ENCODE peak calls at places on chromosomes 4 and X, in seven cellular contexts. M is HCT116, A is PC-3, C is neural progenitor cell, K is MM.1S, I is GM23338, J is hepatocyte. T is an unnamed sample. For H3K27me3, the result is how much of the 10 kb centered on the place peaks cover.

GRCh38 chrX:69988955-69989394 is 60.8 kb downstream of the AWAT2 start:
- DNase-seq in A (no peak), I (no peak), K (no peak), J (no peak), C (no peak), M (peak), T (no peak)

GRCh38 chr4:74559853-74560252 is 114.9 kb downstream of the AREG start:
- DNase-seq in K (no peak), M (no peak), J (no peak), A (no peak), I (no peak), C (no peak), T (no peak)

GRCh38 chrX:16239211-16239610 is 71.9 kb downstream of the MAGEB17 start:
- DNase-seq in J (peak), A (peak), M (peak), I (no peak), K (no peak), C (no peak), T (peak)

GRCh38 chrX:115522955-115523354 is 38.0 kb upstream of the PLS3 start:
- DNase-seq in J (no peak), I (no peak), C (no peak), M (no peak), K (no peak), A (no peak), T (no peak)

GRCh38 chr4:4328840-4329239 is 38.8 kb downstream of the ZBTB49 start:
- DNase-seq in I (no peak), C (no peak), A (no peak), J (no peak), M (no peak), K (no peak), T (no peak)

GRCh38 chrX:117851025-117851424 is 265.6 kb downstream of the KLHL13 start:
- DNase-seq in J (no peak), C (no peak), M (no peak), I (no peak), K (no peak), A (no peak), T (no peak)

GRCh38 chr4:174215936-174216699 is 67.3 kb downstream of the FBXO8 start:
- DNase-seq in K (no peak), A (no peak), C (peak), I (peak), J (no peak), M (no peak), T (no peak)

GRCh38 chr4:143441678-143442077 is 71.8 kb upstream of the SMARCA5 start:
- DNase-seq in A (no peak), I (peak), J (no peak), C (peak), K (no peak), M (no peak), T (no peak)

GRCh38 chrX:154012336-154012991 is 7.2 kb downstream of the IRAK1 start:
- DNase-seq in C (no peak), M (no peak), K (no peak), A (no peak), J (no peak), I (peak), T (no peak)

GRCh38 chrX:153908219-153908875 is 3.9 kb downstream of the AVPR2 start:
- DNase-seq in A (no peak), K (no peak), M (no peak), I (no peak), C (no peak), J (no peak), T (no peak)

GRCh38 chr4:145716200-145716599 is 36.3 kb downstream of the C4orf51 start:
- DNase-seq in K (no peak), J (no peak), A (peak), I (no peak), C (no peak), M (no peak), T (peak)

GRCh38 chr4:86939123-86939522 is 4.3 kb downstream of the AFF1 start:
- DNase-seq in M (no peak), J (no peak), K (no peak), A (peak), I (no peak), C (no peak), T (peak)

GRCh38 chr4:84497220-84497834 is 1.8 kb downstream of the NKX6-1 start:
- DNase-seq in A (no peak), K (no peak), J (no peak), C (peak), M (no peak), I (peak), T (peak)

GRCh38 chrX:10074241-10074941 is 82.4 kb upstream of the CLCN4 start:
- DNase-seq in C (no peak), J (no peak), I (no peak), A (no peak), M (no peak), K (no peak), T (no peak)

GRCh38 chr4:141826260-141826659 is 189.9 kb downstream of the IL15 start:
- DNase-seq in A (no peak), K (no peak), J (no peak), C (no peak), I (no peak), M (no peak), T (no peak)

GRCh38 chr4:39043058-39043696 is 11.0 kb upstream of the TMEM156 start:
- DNase-seq in K (no peak), I (no peak), M (no peak), A (peak), J (peak), C (no peak), T (no peak)

GRCh38 chr4:145279122-145279960 is 99.0 kb upstream of the OTUD4 start:
- DNase-seq in K (no peak), C (no peak), J (no peak), I (no peak), A (peak), M (no peak), T (peak)

GRCh38 chr4:125319311-125319710 is 4.6 kb downstream of the FAT4 start:
- DNase-seq in K (no peak), M (no peak), I (no peak), A (no peak), C (no peak), J (no peak), T (peak)

GRCh38 chrX:39845289-39845688 is 252.5 kb downstream of the BCOR start:
- DNase-seq in J (no peak), I (no peak), K (no peak), C (no peak), M (no peak), A (no peak), T (no peak)

GRCh38 chr4:170388255-170388654 is 298.5 kb upstream of the AADAT start:
- DNase-seq in I (no peak), A (no peak), J (no peak), M (no peak), K (no peak), C (no peak), T (peak)

GRCh38 chr4:82900016-82900334 is 560 bp upstream of the THAP9 start:
- DNase-seq in C (peak), J (peak), M (no peak), K (peak), A (no peak), I (peak), T (peak)

GRCh38 chr4:185115827-185116232 is 27.2 kb upstream of the SLC25A4 start:
- DNase-seq in J (peak), C (peak), M (no peak), K (no peak), I (peak), A (no peak), T (peak)

GRCh38 chrX:41684138-41684537 is 4.6 kb upstream of the GPR34 start:
- DNase-seq in M (no peak), K (no peak), J (no peak), A (peak), I (no peak), C (no peak), T (no peak)

GRCh38 chrX:16786791-16787735 is 797 bp downstream of the TXLNG start:
- DNase-seq in C (peak), M (no peak), I (peak), J (peak), K (peak), A (peak), T (peak)

GRCh38 chr4:77881460-77882295 is 19.0 kb downstream of the MRPL1 start:
- DNase-seq in I (peak), C (no peak), M (no peak), J (peak), A (peak), K (no peak), T (peak)

GRCh38 chrX:253451-254297 is 27.5 kb upstream of the PLCXD1 start:
- DNase-seq in K (no peak), J (peak), I (no peak), A (no peak), C (no peak), M (no peak), T (no peak)

GRCh38 chrX:57607295-57608187 is 15.7 kb downstream of the ZXDB start:
- DNase-seq in J (peak), K (no peak), I (peak), M (no peak), A (no peak), C (peak), T (no peak)

GRCh38 chr4:110826656-110827055 is 203.8 kb upstream of the PITX2 start:
- DNase-seq in J (no peak), A (no peak), I (no peak), K (no peak), M (no peak), C (no peak), T (no peak)

GRCh38 chr4:101337688-101338087 is 9.6 kb downstream of the PPP3CA start:
- DNase-seq in M (no peak), J (no peak), I (no peak), K (no peak), A (peak), C (no peak), T (peak)

GRCh38 chr4:27057662-27058061 is 197.0 kb downstream of the STIM2 start:
- DNase-seq in J (no peak), A (no peak), K (no peak), M (no peak), I (no peak), C (no peak), T (no peak)

GRCh38 chr4:73139991-73140390 is 70.5 kb upstream of the COX18 start:
- DNase-seq in I (no peak), A (no peak), M (no peak), J (no peak), C (peak), K (no peak), T (no peak)

GRCh38 chr4:38279650-38280322 is 319.6 kb downstream of the PTTG2 start:
- DNase-seq in A (no peak), J (peak), I (no peak), K (no peak), C (peak), M (no peak), T (peak)

GRCh38 chr4:120317713-120318112 is 251.1 kb upstream of the MAD2L1 start:
- DNase-seq in K (no peak), C (no peak), J (no peak), A (no peak), I (no peak), M (no peak), T (no peak)

GRCh38 chrX:119374736-119375135 is 24.4 kb upstream of the SLC25A43 start:
- DNase-seq in K (no peak), M (no peak), A (peak), J (no peak), C (no peak), I (no peak), T (peak)

GRCh38 chrX:45191820-45192409 is 8.8 kb downstream of the DIPK2B start:
- DNase-seq in A (peak), J (no peak), C (no peak), M (no peak), I (no peak), K (no peak), T (no peak)

GRCh38 chrX:46165411-46165810 is 379.8 kb downstream of the ZNF674 start:
- DNase-seq in A (peak), M (no peak), K (no peak), I (no peak), C (no peak), J (no peak), T (peak)

DNA sequence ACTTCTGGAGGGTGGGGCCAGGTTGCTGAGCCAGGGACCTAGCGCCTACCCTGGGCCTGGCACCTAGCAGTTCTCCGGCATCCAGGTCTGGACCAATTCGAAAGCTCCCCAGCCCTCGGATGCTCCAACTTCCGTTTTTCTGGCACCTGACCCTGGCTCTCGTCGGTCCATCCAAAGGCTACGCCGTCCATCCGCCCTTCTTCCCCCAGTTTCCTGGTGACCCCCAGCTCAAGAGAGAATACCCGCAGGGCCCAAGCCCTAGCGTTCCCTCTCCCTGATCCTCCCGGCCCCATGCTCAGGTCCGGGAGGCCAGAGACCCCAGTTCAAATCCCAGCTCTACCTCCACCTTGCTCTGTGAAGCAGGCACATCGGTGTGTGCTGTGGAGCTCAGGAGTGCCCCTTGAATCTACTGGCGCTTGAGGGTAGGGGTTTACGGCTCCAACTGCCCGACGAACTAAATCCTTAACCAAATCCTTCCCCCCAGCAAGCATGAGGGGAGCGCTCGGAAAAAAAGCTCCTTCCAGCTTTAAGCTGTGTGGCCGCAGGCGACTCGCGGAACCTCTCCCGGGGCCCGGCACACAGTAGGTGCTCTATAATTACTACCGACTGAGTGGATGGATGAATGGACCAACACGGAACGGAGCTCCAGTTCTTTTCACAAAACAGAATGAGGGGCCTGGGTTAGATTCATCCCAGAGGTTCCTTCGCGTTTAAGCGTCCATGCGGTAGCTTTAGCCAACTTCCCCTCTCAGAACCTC is 1.1 kb downstream of the CRMP1 start:
- DNase-seq in M (no peak), I (no peak), J (no peak), C (peak), A (no peak), K (no peak), T (no peak)
- TF ChIP-seq EZH2 in M (no peak), I (peak), J (peak), C (peak), A (no peak), K (no peak), T (peak)

GRCh38 chr4:8107146-8107657 is 51.4 kb downstream of the ABLIM2 start:
- DNase-seq in M (no peak), C (no peak), A (no peak), J (no peak), I (no peak), K (no peak), T (no peak)
- H3K27me3 ChIP-seq in M (under half), C (under half), A (under half), J (under half), I (under half), K (half or more), T (half or more)

GRCh38 chrX:56576721-56577120 is 13.3 kb downstream of the UBQLN2 start:
- DNase-seq in J (no peak), C (no peak), M (no peak), I (no peak), A (no peak), K (no peak), T (no peak)

GRCh38 chrX:56569378-56570061 is 6.1 kb downstream of the UBQLN2 start:
- DNase-seq in K (no peak), M (no peak), I (no peak), J (no peak), A (no peak), C (no peak), T (no peak)

GRCh38 chrX:56572975-56573374 is 9.5 kb downstream of the UBQLN2 start:
- DNase-seq in C (no peak), M (no peak), J (no peak), K (no peak), I (no peak), A (no peak), T (no peak)

DNA sequence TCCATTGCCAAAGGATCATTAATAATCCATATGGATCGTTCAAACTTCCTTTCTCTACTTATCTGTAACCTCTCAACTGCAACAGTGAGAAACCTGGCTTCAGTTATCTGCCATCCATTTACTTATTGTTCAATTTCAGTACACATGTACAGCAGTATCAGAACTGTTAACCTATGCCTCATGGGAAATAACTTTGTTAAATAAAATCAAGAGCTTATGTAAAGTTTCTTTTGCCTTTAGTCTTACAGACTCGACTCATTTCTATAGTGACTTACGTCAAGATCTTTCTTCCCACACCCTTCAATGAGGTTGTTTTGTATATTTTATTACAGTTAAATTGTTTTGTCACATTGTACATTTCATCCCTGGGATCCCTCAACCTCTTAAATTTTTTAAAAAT is 11.4 kb downstream of the UBQLN2 start:
- DNase-seq in C (no peak), A (no peak), I (no peak), K (no peak), J (no peak), M (no peak), T (no peak)
- TF ChIP-seq EZH2phosphoT487 in C (no peak), A (no peak), I (no peak), K (no peak), J (no peak), M (no peak), T (no peak)

GRCh38 chr4:25078523-25078922 is 47.8 kb upstream of the LGI2 start:
- DNase-seq in J (no peak), M (no peak), A (no peak), C (no peak), K (no peak), I (no peak), T (no peak)
- TF ChIP-seq EZH2 in J (no peak), M (no peak), A (no peak), C (no peak), K (no peak), I (no peak), T (no peak)

GRCh38 chrX:111264397-111264796 is 5.9 kb downstream of the CAPN6 start:
- DNase-seq in K (no peak), I (no peak), J (no peak), C (no peak), M (no peak), A (no peak), T (no peak)
- H3K27me3 ChIP-seq in K (under half), I (under half), J (under half), C (under half), M (under half), A (under half), T (under half)